ENCODE peak calls at places on chromosomes 4 and X, in six cellular contexts. M is activated T-helper 1 cell treated with anti-CD3 and anti-CD28 coated beads, Interleukin-2, amount 50 U/mL, for 16 hours; L is DMS79; U is HFFc6; F is mucosa of gallbladder; V is GM23248. Q is an unnamed sample.

GRCh38 chr4:102783006-102783405 is 22.2 kb upstream of the MANBA start:
- DNase-seq in V (peak), F (no peak), M (no peak), L (no peak), U (no peak), Q (no peak)

GRCh38 chrX:74519870-74520269 is 94.6 kb downstream of the RLIM start:
- DNase-seq in U (no peak), F (no peak), V (peak), L (no peak), M (no peak), Q (no peak)

GRCh38 chrX:141791856-141792255 is 46.3 kb upstream of the MAGEC3 start:
- DNase-seq in L (no peak), U (no peak), V (no peak), F (no peak), M (no peak), Q (no peak)

GRCh38 chr4:81215219-81215892 is at the start of gene PRKG2:
- DNase-seq in V (peak), L (no peak), F (no peak), U (no peak), M (no peak), Q (no peak)

GRCh38 chr4:19402666-19403065 is 849.0 kb upstream of the SLIT2 start:
- DNase-seq in L (no peak), M (no peak), U (no peak), F (no peak), V (peak), Q (no peak)

GRCh38 chrX:150211988-150212387 is 151.1 kb upstream of the MAMLD1 start:
- DNase-seq in V (peak), U (peak), L (no peak), M (no peak), F (no peak), Q (no peak)

GRCh38 chr4:90317785-90318184 is 190.6 kb downstream of the CCSER1 start:
- DNase-seq in U (peak), F (no peak), L (no peak), M (no peak), V (peak), Q (no peak)

GRCh38 chrX:47316276-47317025 is 53.9 kb upstream of the ZNF157 start:
- DNase-seq in V (peak), L (peak), U (no peak), F (no peak), M (no peak), Q (no peak)

GRCh38 chr4:110271986-110272385 is 73.6 kb upstream of the ELOVL6 start:
- DNase-seq in L (no peak), M (no peak), V (no peak), F (no peak), U (no peak), Q (no peak)

GRCh38 chr4:52059372-52059771 is 8.3 kb downstream of the SPATA18 start:
- DNase-seq in L (no peak), U (no peak), F (peak), M (no peak), V (peak), Q (no peak)

GRCh38 chr4:182745268-182745667 is 171.9 kb downstream of the DCTD start:
- DNase-seq in V (no peak), F (no peak), M (no peak), U (no peak), L (peak), Q (no peak)

GRCh38 chrX:3962511-3963350 is 249.3 kb upstream of the PRKX start:
- DNase-seq in L (peak), V (peak), M (no peak), U (no peak), F (peak), Q (peak)

GRCh38 chr4:121791481-121791880 is 9.6 kb upstream of the EXOSC9 start:
- DNase-seq in L (no peak), M (no peak), U (peak), F (no peak), V (peak), Q (no peak)

GRCh38 chr4:185657191-185657590 is 121.9 kb upstream of the PDLIM3 start:
- DNase-seq in M (no peak), U (no peak), V (no peak), L (no peak), F (no peak), Q (peak)

GRCh38 chr4:6221851-6222760 is 21.8 kb upstream of the JAKMIP1 start:
- DNase-seq in U (no peak), F (no peak), L (no peak), V (peak), M (no peak), Q (peak)